ENCODE peak calls at places on chromosomes 16 and 17, in five cellular contexts. M is lung, B is heart right ventricle, N is testis, D is cardiac muscle cell. H is an unnamed sample.

GRCh38 chr16:2970563-2970962 is 1.4 kb downstream of the PAQR4 start:
- DNase-seq in M (no peak), B (no peak), N (no peak), D (no peak), H (no peak)

GRCh38 chr17:29086628-29087332 is 43.8 kb downstream of the PIPOX start:
- DNase-seq in M (no peak), B (no peak), N (no peak), D (no peak), H (no peak)

GRCh38 chr16:9008335-9009260 is 44.9 kb upstream of the USP7 start:
- DNase-seq in M (peak), B (peak), N (peak), D (peak), H (peak)

GRCh38 chr17:79633154-79633553 is 22.3 kb upstream of the RBFOX3 start:
- DNase-seq in M (no peak), B (no peak), N (peak), D (no peak), H (peak)

GRCh38 chr16:68512183-68512582 is 26.9 kb upstream of the ZFP90 start:
- DNase-seq in M (no peak), B (no peak), N (no peak), D (no peak), H (no peak)

GRCh38 chr17:61405686-61406542 is 6.3 kb downstream of the TBX2 start:
- DNase-seq in M (no peak), B (no peak), N (no peak), D (peak), H (peak)

GRCh38 chr16:86618431-86619262 is 40.3 kb downstream of the FOXL1 start:
- DNase-seq in M (no peak), B (no peak), N (no peak), D (no peak), H (no peak)

GRCh38 chr17:61720016-61720795 is 129.2 kb upstream of the NACA2 start:
- DNase-seq in M (no peak), B (no peak), N (no peak), D (no peak), H (no peak)

GRCh38 chr17:2194778-2195417 is 108.7 kb downstream of the SMG6 start:
- DNase-seq in M (no peak), B (no peak), N (no peak), D (no peak), H (no peak)

GRCh38 chr17:75814900-75815373 is 29.3 kb downstream of the UNC13D start:
- DNase-seq in M (no peak), B (no peak), N (no peak), D (no peak), H (peak)

GRCh38 chr17:78383725-78384471 is 5.4 kb downstream of the PGS1 start:
- DNase-seq in M (peak), B (peak), N (peak), D (no peak), H (peak)

GRCh38 chr17:27993723-27994310 is 48.7 kb upstream of the NLK start:
- DNase-seq in M (no peak), B (no peak), N (no peak), D (no peak), H (no peak)

GRCh38 chr17:59897090-59897489 is 4.2 kb downstream of the RPS6KB1 start:
- DNase-seq in M (no peak), B (no peak), N (no peak), D (no peak), H (no peak)

GRCh38 chr17:38890410-38890746 is 20.5 kb downstream of the LASP1 start:
- DNase-seq in M (no peak), B (no peak), N (no peak), D (no peak), H (no peak)

GRCh38 chr16:10959161-10959560 is 14.8 kb downstream of the CLEC16A start:
- DNase-seq in M (no peak), B (no peak), N (no peak), D (no peak), H (no peak)

GRCh38 chr17:33932996-33933395 is 322.1 kb upstream of the CCL2 start:
- DNase-seq in M (no peak), B (no peak), N (no peak), D (no peak), H (no peak)

GRCh38 chr16:2008631-2009301 is 855 bp downstream of the ZNF598 start:
- DNase-seq in M (no peak), B (no peak), N (no peak), D (no peak), H (no peak)

GRCh38 chr17:68029512-68030215 is 5.9 kb upstream of the KPNA2 start:
- DNase-seq in M (no peak), B (no peak), N (no peak), D (no peak), H (no peak)

GRCh38 chr17:27733771-27734170 is 66.6 kb downstream of the NOS2 start:
- DNase-seq in M (no peak), B (no peak), N (no peak), D (no peak), H (no peak)

GRCh38 chr16:9235837-9236236 is 144.4 kb downstream of the HAPSTR1 start:
- DNase-seq in M (no peak), B (no peak), N (no peak), D (no peak), H (no peak)

GRCh38 chr16:79409970-79410369 is 190.6 kb downstream of the MAF start:
- DNase-seq in M (no peak), B (no peak), N (no peak), D (no peak), H (no peak)

GRCh38 chr16:56423584-56424403 is 1.6 kb downstream of the AMFR start:
- DNase-seq in M (no peak), B (no peak), N (no peak), D (no peak), H (no peak)

GRCh38 chr16:1077877-1078578 is 5.5 kb downstream of the SSTR5 start:
- DNase-seq in M (no peak), B (no peak), N (no peak), D (no peak), H (no peak)

GRCh38 chr17:49997256-49997735 is 2.3 kb upstream of the DLX3 start:
- DNase-seq in M (no peak), B (no peak), N (no peak), D (no peak), H (no peak)

GRCh38 chr17:31724619-31725018 is 134.4 kb downstream of the COPRS start:
- DNase-seq in M (no peak), B (no peak), N (no peak), D (no peak), H (no peak)

GRCh38 chr17:57861737-57862409 is 12.0 kb upstream of the MRPS23 start:
- DNase-seq in M (peak), B (peak), N (peak), D (peak), H (no peak)
- H3K27ac ChIP-seq in M (peak), B (peak), N (peak), D (no peak), H (peak)

GRCh38 chr16:81180578-81180977 is 57.9 kb upstream of the BCO1 start:
- DNase-seq in M (no peak), B (no peak), N (no peak), D (no peak), H (no peak)
- H3K27ac ChIP-seq in M (peak), B (peak), N (no peak), D (peak), H (peak)

GRCh38 chr17:40110026-40110425 is 9.6 kb upstream of the NR1D1 start:
- DNase-seq in M (no peak), B (peak), N (no peak), D (no peak), H (peak)
- H3K27ac ChIP-seq in M (peak), B (peak), N (peak), D (peak), H (peak)

GRCh38 chr17:69871318-69871717 is 203.7 kb upstream of the KCNJ16 start:
- DNase-seq in M (no peak), B (no peak), N (no peak), D (no peak), H (no peak)

GRCh38 chr17:69870091-69870530 is 204.9 kb upstream of the KCNJ16 start:
- DNase-seq in M (no peak), B (no peak), N (no peak), D (no peak), H (no peak)

GRCh38 chr17:69870751-69871199 is 204.2 kb upstream of the KCNJ16 start:
- DNase-seq in M (no peak), B (no peak), N (no peak), D (peak), H (no peak)

GRCh38 chr17:69872675-69873262 is 202.3 kb upstream of the KCNJ16 start:
- DNase-seq in M (no peak), B (no peak), N (no peak), D (no peak), H (no peak)

GRCh38 chr17:69869667-69870066 is 205.4 kb upstream of the KCNJ16 start:
- DNase-seq in M (no peak), B (no peak), N (no peak), D (no peak), H (no peak)
- H3K27ac ChIP-seq in M (no peak), B (no peak), N (no peak), D (no peak), H (no peak)

GRCh38 chr16:73019456-73020362 is 28.2 kb downstream of the ZFHX3 start:
- DNase-seq in M (no peak), B (no peak), N (no peak), D (peak), H (peak)
- H3K27ac ChIP-seq in M (no peak), B (no peak), N (no peak), D (peak), H (peak)

GRCh38 chr17:7587420-7587786 is 2.5 kb downstream of the SOX15 start:
- DNase-seq in M (no peak), B (no peak), N (no peak), D (no peak), H (no peak)

GRCh38 chr17:7589204-7589868 is 558 bp downstream of the SOX15 start:
- DNase-seq in M (peak), B (peak), N (peak), D (peak), H (peak)

GRCh38 chr17:7587831-7588230 is 2.1 kb downstream of the SOX15 start:
- DNase-seq in M (no peak), B (no peak), N (no peak), D (no peak), H (no peak)

GRCh38 chr17:7589891-7590611 is at the start of gene SOX15:
- DNase-seq in M (no peak), B (no peak), N (no peak), D (no peak), H (no peak)

DNA sequence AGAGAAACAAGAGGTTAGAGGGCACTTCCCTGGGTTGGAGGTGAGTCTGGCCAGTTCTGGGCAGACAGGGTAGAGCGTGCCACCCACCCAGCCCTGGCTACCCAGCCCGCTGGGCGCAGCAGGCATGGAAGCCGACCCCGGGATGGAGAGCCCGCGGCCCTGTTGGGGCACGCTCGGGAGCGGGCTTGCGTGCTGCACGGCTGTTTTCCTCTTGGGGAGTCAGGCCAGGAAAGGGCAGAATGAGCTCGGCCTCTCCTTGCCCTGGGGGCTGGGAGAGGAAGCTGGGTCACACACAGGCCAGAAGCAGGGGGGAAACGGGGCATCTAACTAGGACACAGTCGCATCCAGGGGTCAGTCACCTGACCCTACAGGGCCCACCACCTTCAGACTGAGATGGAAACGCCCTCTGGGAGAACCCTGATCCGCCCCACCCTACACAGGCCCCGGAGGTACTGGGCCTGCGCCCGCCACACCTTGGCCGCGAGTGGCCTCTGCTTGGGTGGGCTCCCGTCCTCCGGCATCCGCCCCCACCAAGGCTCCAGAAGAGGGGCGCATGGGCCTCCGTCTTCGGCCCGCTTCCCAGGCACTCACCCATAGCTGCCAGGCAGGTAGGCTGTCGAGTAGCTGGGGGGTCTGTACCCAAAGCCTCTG is 1.2 kb downstream of the SOX15 start:
- DNase-seq in M (no peak), B (no peak), N (no peak), D (no peak), H (no peak)
- H3K27ac ChIP-seq in M (peak), B (peak), N (peak), D (no peak), H (peak)

GRCh38 chr16:66549284-66550131 is at the start of gene TK2:
- DNase-seq in M (peak), B (peak), N (peak), D (peak), H (no peak)

GRCh38 chr16:66548868-66549267 is 1.1 kb downstream of the TK2 start:
- DNase-seq in M (no peak), B (no peak), N (no peak), D (no peak), H (no peak)

GRCh38 chr16:66548068-66548467 is 1.9 kb downstream of the TK2 start:
- DNase-seq in M (no peak), B (no peak), N (no peak), D (no peak), H (no peak)

GRCh38 chr16:66544358-66544757 is 5.6 kb downstream of the TK2 start:
- DNase-seq in M (no peak), B (no peak), N (no peak), D (no peak), H (no peak)

DNA sequence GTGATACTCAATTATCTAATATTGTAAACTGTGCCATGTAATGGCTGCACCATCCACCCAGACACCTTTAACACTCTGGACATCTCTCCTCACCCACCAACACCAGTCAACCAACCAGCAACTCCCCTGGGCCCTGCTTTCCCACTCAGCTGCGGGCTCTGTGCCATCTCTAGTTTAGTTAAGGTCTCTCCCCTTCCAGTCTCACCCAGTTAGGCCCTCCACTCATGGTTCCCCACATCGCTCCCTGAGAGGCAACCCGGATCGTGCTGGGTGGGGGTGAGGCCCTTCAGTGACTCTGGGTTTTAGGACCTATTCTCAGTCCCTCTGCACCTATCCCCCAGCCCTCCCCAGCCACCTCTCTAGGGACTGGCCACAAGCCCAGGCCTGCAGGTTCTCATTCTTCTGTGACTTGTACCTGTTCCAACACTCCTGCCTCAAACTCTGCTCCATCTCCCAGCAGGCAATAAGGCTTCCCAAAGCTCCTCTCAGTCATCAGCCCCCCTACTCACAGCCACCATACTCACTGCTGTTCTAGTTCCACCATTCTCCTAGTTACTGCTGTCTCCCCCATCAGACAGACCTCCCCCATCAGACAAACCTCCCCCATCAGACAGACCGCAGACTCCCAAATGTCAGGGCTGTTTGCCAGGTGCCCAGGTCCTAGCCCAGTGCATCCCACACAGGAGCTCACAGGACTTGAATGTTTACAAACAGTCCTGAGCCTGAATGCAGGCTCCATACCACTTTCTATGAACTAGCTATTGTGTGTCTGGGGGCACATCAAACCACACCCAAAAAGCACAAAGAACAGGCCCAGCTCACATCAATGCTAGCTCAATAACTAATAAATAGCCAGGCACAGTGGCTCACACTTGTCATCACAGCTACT is 2.6 kb downstream of the TK2 start:
- DNase-seq in M (no peak), B (no peak), N (no peak), D (no peak), H (no peak)
- H3K27ac ChIP-seq in M (no peak), B (no peak), N (no peak), D (no peak), H (peak)

H was measured in coronary artery.